ENCODE peak calls at places on chromosomes 12 and 14, in nine cellular contexts. Q is MM.1S, T is GM23248, I is HCT116, V is neural progenitor cell, H is GM23338, F is OCI-LY7, Z is SK-N-SH, P is hepatocyte. G is an unnamed sample.

GRCh38 chr14:72810201-72810600 is 83.7 kb downstream of the DPF3 start:
- DNase-seq in P (no peak), H (no peak), T (peak; percentile 61), Z (no peak), F (no peak), V (no peak), I (no peak), Q (no peak), G (no peak)

GRCh38 chr12:113228394-113229028 is 7.2 kb downstream of the TPCN1 start:
- DNase-seq in P (no peak), Z (no peak), T (peak; percentile 7), F (no peak), I (no peak), Q (no peak), H (no peak), V (no peak), G (no peak)

GRCh38 chr12:92593734-92594402 is 108.9 kb upstream of the PLEKHG7 start:
- DNase-seq in H (no peak), Z (no peak), F (peak; percentile 84), I (no peak), V (no peak), T (peak; percentile 96), P (peak; percentile 8), Q (peak; percentile 36), G (peak; percentile 93)

GRCh38 chr14:104098272-104099095 is 13.0 kb downstream of the ASPG start:
- DNase-seq in F (no peak), H (no peak), Z (no peak), P (no peak), I (no peak), T (no peak), V (no peak), Q (no peak), G (no peak)

GRCh38 chr12:38538319-38538718 is 221.7 kb downstream of the ALG10B start:
- DNase-seq in T (no peak), V (no peak), Z (no peak), F (no peak), P (no peak), I (no peak), H (no peak), Q (peak; percentile 71), G (no peak)

GRCh38 chr12:43758247-43758727 is 303 bp downstream of the PUS7L start:
- DNase-seq in H (peak; percentile 36), I (no peak), P (peak; percentile 54), V (peak; percentile 43), T (peak; percentile 71), F (no peak), Z (peak; percentile 47), Q (peak; percentile 17), G (peak; percentile 34)

GRCh38 chr12:63941879-63942278 is 97.4 kb downstream of the SRGAP1 start:
- DNase-seq in V (no peak), T (no peak), Q (no peak), Z (no peak), H (no peak), P (no peak), F (no peak), I (no peak), G (no peak)

GRCh38 chr14:28055008-28055407 is 711.6 kb upstream of the FOXG1 start:
- DNase-seq in I (no peak), Z (no peak), P (no peak), F (no peak), T (no peak), V (no peak), Q (no peak), H (no peak), G (peak; percentile 88)

GRCh38 chr12:67222302-67222701 is 46.9 kb upstream of the CAND1 start:
- DNase-seq in Q (no peak), F (peak; percentile 8), T (peak; percentile 44), Z (no peak), P (peak; percentile 15), V (peak; percentile 41), H (peak; percentile 75), I (peak; percentile 4), G (peak; percentile 63)

GRCh38 chr14:83556065-83556464 is 1973.9 kb upstream of the FLRT2 start:
- DNase-seq in H (no peak), P (no peak), Q (no peak), F (no peak), T (no peak), I (no peak), Z (no peak), V (no peak), G (no peak)

GRCh38 chr12:88570103-88570502 is 10.2 kb downstream of the KITLG start:
- DNase-seq in P (no peak), Q (no peak), F (no peak), V (no peak), T (peak; percentile 75), Z (no peak), H (no peak), I (no peak), G (no peak)

GRCh38 chr12:127235771-127236170 is 1031.2 kb upstream of the TMEM132C start:
- DNase-seq in Z (no peak), T (no peak), V (no peak), I (no peak), P (no peak), H (no peak), Q (no peak), F (no peak), G (no peak)

GRCh38 chr12:70543444-70543843 is 93.8 kb downstream of the PTPRB start:
- DNase-seq in P (peak; percentile 59), H (peak; percentile 8), Q (no peak), Z (no peak), I (peak; percentile 61), T (peak; percentile 98), F (no peak), V (no peak), G (peak; percentile 93)

GRCh38 chr12:47819902-47820630 is at the start of gene HDAC7:
- DNase-seq in F (peak; percentile 83), P (peak; percentile 91), T (peak; percentile 90), Z (peak; percentile 97), V (peak; percentile 86), I (peak; percentile 24), H (peak; percentile 89), Q (peak; percentile 85), G (peak; percentile 81)

GRCh38 chr14:75428230-75429104 is 645 bp downstream of the JDP2 start:
- DNase-seq in I (no peak), V (no peak), P (peak; percentile 60), T (peak; percentile 73), Q (no peak), Z (peak; percentile 73), H (peak; percentile 43), F (peak; percentile 45), G (no peak)

GRCh38 chr12:104721065-104721458 is 237.0 kb downstream of the SLC41A2 start:
- DNase-seq in I (no peak), Q (no peak), T (no peak), Z (no peak), H (no peak), P (no peak), V (peak; percentile 78), F (no peak), G (no peak)

GRCh38 chr12:107196681-107197080 is 103.3 kb upstream of the CRY1 start:
- DNase-seq in I (no peak), Z (no peak), T (peak; percentile 56), Q (no peak), V (no peak), P (no peak), H (no peak), F (no peak), G (peak; percentile 51)

GRCh38 chr14:106286697-106287290 is 760.4 kb downstream of the TMEM121 start:
- DNase-seq in T (no peak), V (no peak), P (no peak), Q (no peak), H (peak; percentile 1), I (no peak), Z (peak; percentile 73), F (no peak), G (no peak)

GRCh38 chr12:62438098-62438692 is 28.4 kb upstream of the MON2 start:
- DNase-seq in T (peak; percentile 66), Z (peak; percentile 49), H (peak; percentile 82), V (peak; percentile 69), I (peak; percentile 44), P (peak; percentile 79), Q (peak; percentile 60), F (peak; percentile 60), G (peak; percentile 75)

GRCh38 chr12:96197503-96198272 is 3.5 kb downstream of the ELK3 start:
- DNase-seq in F (no peak), P (no peak), Z (no peak), V (no peak), T (peak; percentile 96), H (no peak), Q (no peak), I (peak; percentile 82), G (peak; percentile 96)

GRCh38 chr12:85955127-85955526 is 81.0 kb downstream of the NTS start:
- DNase-seq in I (peak; percentile 3), H (peak; percentile 25), Z (peak; percentile 4), V (no peak), P (no peak), F (no peak), Q (no peak), T (peak; percentile 3), G (peak; percentile 25)

GRCh38 chr14:93956514-93957332 is 19.6 kb downstream of the ASB2 start:
- DNase-seq in Z (no peak), V (no peak), F (peak; percentile 34), I (no peak), T (no peak), P (no peak), Q (no peak), H (no peak), G (no peak)
- H3K4me3 ChIP-seq in Z (no peak overlapping the region), V (no peak overlapping the region), F (peak overlapping the region; percentile 67), I (no peak overlapping the region), T (no peak overlapping the region), P (no peak overlapping the region), Q (no peak overlapping the region), H (no peak overlapping the region), G (no peak overlapping the region)

GRCh38 chr12:125211464-125211863 is 146.2 kb downstream of the AACS start:
- DNase-seq in F (no peak), T (no peak), I (no peak), P (no peak), Z (no peak), H (no peak), Q (no peak), V (no peak), G (no peak)
- H3K4me2 ChIP-seq in F (no peak overlapping the region), T (no peak overlapping the region), I (no peak overlapping the region), P (no peak overlapping the region), Z (no peak overlapping the region), H (no peak overlapping the region), Q (no peak overlapping the region), V (no peak overlapping the region), G (no peak overlapping the region)

GRCh38 chr12:25135531-25136154 is 59.3 kb downstream of the DNAI7 start:
- DNase-seq in F (peak; percentile 53), I (peak; percentile 8), T (no peak), V (peak; percentile 28), P (no peak), Z (no peak), H (peak; percentile 85), Q (no peak), G (no peak)
- TF ChIP-seq EZH2phosphoT487 in F (no peak), I (no peak), T (no peak), V (no peak), P (no peak), Z (no peak), H (no peak), Q (no peak), G (no peak)

DNA sequence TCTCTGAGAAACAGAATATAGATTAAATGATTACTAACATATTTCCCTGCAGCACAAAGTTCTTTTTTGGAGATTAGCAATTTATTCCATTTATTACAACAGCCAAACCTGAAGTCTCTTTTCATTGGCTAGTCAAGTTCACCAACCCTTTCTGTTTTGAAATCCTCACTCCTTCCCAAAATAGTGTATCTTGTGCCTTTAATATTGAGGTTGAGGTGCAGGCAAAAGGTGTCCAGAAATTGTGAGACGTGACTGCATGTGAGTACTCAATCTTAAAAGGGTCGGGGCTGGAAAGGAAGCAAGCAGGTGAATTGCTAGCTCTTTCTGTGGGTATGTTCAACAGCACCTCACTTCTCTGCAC is 11.1 kb upstream of the FOXN3 start:
- DNase-seq in H (no peak), P (no peak), I (no peak), V (no peak), Z (no peak), F (peak; percentile 29), Q (no peak), T (no peak), G (no peak)
- H3K4me3 ChIP-seq in H (no peak overlapping the region), P (no peak overlapping the region), I (no peak overlapping the region), V (no peak overlapping the region), Z (no peak overlapping the region), F (peak overlapping the region; percentile 67), Q (no peak overlapping the region), T (no peak overlapping the region), G (no peak overlapping the region)

G was measured in PC-3.